ENCODE peak calls at places on chromosomes 12 and 14, in seven cellular contexts. I is psoas muscle, J is HFF-Myc, K is lower leg skin, G is endodermal cell, Z is Peyer's patch, P is fibroblast of lung. X is an unnamed sample.

GRCh38 chr12:9831720-9832119 is 4.4 kb downstream of the KLRF1 start:
- DNase-seq in I (no peak), J (no peak), K (no peak), G (no peak), Z (no peak), P (no peak), X (no peak)

GRCh38 chr12:6236641-6236940 is 36.4 kb downstream of the CD9 start:
- DNase-seq in I (no peak), J (no peak), K (no peak), G (no peak), Z (no peak), P (no peak), X (no peak)

GRCh38 chr12:93946542-93947150 is 201.7 kb upstream of the PLXNC1 start:
- DNase-seq in I (no peak), J (peak), K (no peak), G (peak), Z (no peak), P (peak), X (peak)

GRCh38 chr12:80017261-80017870 is 82.0 kb upstream of the OTOGL start:
- DNase-seq in I (no peak), J (no peak), K (no peak), G (no peak), Z (no peak), P (peak), X (no peak)

GRCh38 chr12:43776498-43776897 is 17.7 kb downstream of the IRAK4 start:
- DNase-seq in I (no peak), J (no peak), K (no peak), G (no peak), Z (no peak), P (peak), X (peak)

GRCh38 chr14:99260652-99261551 is 11.1 kb downstream of the BCL11B start:
- DNase-seq in I (no peak), J (no peak), K (peak), G (no peak), Z (no peak), P (no peak), X (no peak)

GRCh38 chr12:97960741-97961608 is 498.4 kb downstream of the RMST start:
- DNase-seq in I (no peak), J (no peak), K (no peak), G (peak), Z (no peak), P (peak), X (peak)

GRCh38 chr14:68473050-68473449 is 319.8 kb downstream of the ZFP36L1 start:
- DNase-seq in I (no peak), J (no peak), K (no peak), G (no peak), Z (no peak), P (no peak), X (no peak)

GRCh38 chr12:45987339-45987726 is 3.0 kb downstream of the SCAF11 start:
- DNase-seq in I (no peak), J (no peak), K (no peak), G (no peak), Z (no peak), P (no peak), X (peak)

GRCh38 chr12:31773223-31773750 is 44.5 kb upstream of the AMN1 start:
- DNase-seq in I (no peak), J (no peak), K (no peak), G (peak), Z (no peak), P (peak), X (no peak)

GRCh38 chr14:69059658-69060648 is 80.9 kb upstream of the ACTN1 start:
- DNase-seq in I (peak), J (peak), K (no peak), G (no peak), Z (no peak), P (peak), X (peak)

GRCh38 chr12:108338915-108339657 is at the start of gene CMKLR1:
- DNase-seq in I (peak), J (no peak), K (peak), G (peak), Z (no peak), P (no peak), X (no peak)

GRCh38 chr12:13097526-13097925 is 5.9 kb downstream of the GSG1 start:
- DNase-seq in I (no peak), J (no peak), K (no peak), G (no peak), Z (no peak), P (no peak), X (no peak)

GRCh38 chr12:65496617-65497016 is 218.1 kb downstream of the MSRB3 start:
- DNase-seq in I (peak), J (no peak), K (no peak), G (no peak), Z (no peak), P (no peak), X (no peak)

GRCh38 chr12:4037747-4038312 is 164.6 kb upstream of the PARP11 start:
- DNase-seq in I (no peak), J (no peak), K (no peak), G (peak), Z (no peak), P (peak), X (peak)
- TF ChIP-seq CTCF in I (peak), J (peak), K (no peak), G (peak), Z (peak), P (peak), X (peak)

GRCh38 chr14:23153891-23154796 is 29.3 kb downstream of the SLC7A8 start:
- DNase-seq in I (peak), J (peak), K (peak), G (peak), Z (peak), P (peak), X (peak)
- H3K4me3 ChIP-seq in I (peak), J (peak), K (peak), G (no peak), Z (peak), P (no peak), X (peak)

GRCh38 chr12:47385587-47385986 is 305.8 kb upstream of the AMIGO2 start:
- DNase-seq in I (no peak), J (no peak), K (no peak), G (no peak), Z (no peak), P (no peak), X (no peak)
- TF ChIP-seq CTCF in I (no peak), J (no peak), K (no peak), G (no peak), Z (no peak), P (no peak), X (no peak)

GRCh38 chr14:93228550-93228949 is 21.5 kb downstream of the UBR7 start:
- DNase-seq in I (no peak), J (no peak), K (no peak), G (no peak), Z (no peak), P (no peak), X (no peak)

GRCh38 chr14:93230539-93230938 is 23.5 kb downstream of the UBR7 start:
- DNase-seq in I (no peak), J (no peak), K (no peak), G (no peak), Z (no peak), P (no peak), X (no peak)

GRCh38 chr14:93231129-93231979 is 24.3 kb downstream of the UBR7 start:
- DNase-seq in I (no peak), J (no peak), K (no peak), G (no peak), Z (no peak), P (peak), X (peak)

GRCh38 chr14:93234798-93235197 is 27.7 kb downstream of the UBR7 start:
- DNase-seq in I (no peak), J (no peak), K (no peak), G (no peak), Z (no peak), P (peak), X (peak)

DNA sequence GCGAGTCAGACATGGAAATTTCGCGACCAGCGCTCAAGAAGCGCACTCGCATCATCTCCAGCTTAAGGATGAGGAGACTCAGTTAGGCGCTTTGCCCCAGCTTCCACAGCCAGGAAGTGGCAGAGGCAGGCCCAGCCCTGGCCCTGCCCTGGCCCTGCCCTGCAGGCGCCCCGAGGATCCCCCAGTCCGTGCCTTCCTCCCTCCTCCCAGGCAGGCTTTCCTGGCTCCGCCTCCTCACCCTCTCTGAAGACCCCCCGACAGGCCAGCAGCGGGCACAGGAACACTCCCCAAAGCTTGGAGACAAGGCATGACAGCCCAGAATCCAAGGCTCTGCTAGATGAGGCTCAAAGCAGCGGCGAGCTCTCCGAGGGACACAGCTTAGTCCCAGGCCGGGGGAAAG is 25.1 kb downstream of the UBR7 start:
- DNase-seq in I (no peak), J (no peak), K (no peak), G (no peak), Z (no peak), P (no peak), X (no peak)
- H3K4me3 ChIP-seq in I (no peak), J (peak), K (no peak), G (no peak), Z (no peak), P (no peak), X (no peak)

DNA sequence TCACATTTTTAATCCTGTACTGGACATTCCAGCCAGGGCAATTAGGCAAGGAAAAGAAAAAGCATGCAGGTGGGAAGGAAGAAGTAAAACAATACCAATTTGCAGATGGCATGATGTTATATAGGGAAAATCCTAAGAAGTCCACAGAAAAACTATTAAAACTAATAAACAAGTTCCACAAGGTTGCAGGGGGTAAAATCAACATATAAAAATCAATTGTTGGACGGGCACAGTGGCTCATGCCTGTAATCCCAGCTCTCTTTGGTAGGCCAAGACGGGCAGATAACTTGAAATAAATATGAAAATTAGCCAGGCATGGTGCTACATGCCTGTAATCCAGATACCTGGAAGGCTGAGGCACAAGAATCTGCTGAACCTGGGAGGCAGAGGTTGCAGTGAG is 31.9 kb downstream of the SEC23A start:
- DNase-seq in I (no peak), J (no peak), K (no peak), G (no peak), Z (no peak), P (no peak), X (no peak)
- TF ChIP-seq CTCF in I (no peak), J (no peak), K (no peak), G (no peak), Z (no peak), P (no peak), X (no peak)

GRCh38 chr12:110501378-110501721 is 561 bp downstream of the VPS29 start:
- DNase-seq in I (peak), J (peak), K (peak), G (no peak), Z (no peak), P (peak), X (peak)

GRCh38 chr12:110503432-110503831 is 1.3 kb downstream of the RAD9B start:
- DNase-seq in I (no peak), J (no peak), K (no peak), G (no peak), Z (no peak), P (no peak), X (no peak)

GRCh38 chr12:110501722-110502448 is at the start of the genes RAD9B and VPS29:
- DNase-seq in I (peak), J (peak), K (peak), G (peak), Z (peak), P (peak), X (peak)

GRCh38 chr12:110502449-110502738 is 263 bp downstream of the RAD9B start:
- DNase-seq in I (no peak), J (no peak), K (no peak), G (no peak), Z (no peak), P (peak), X (no peak)

DNA sequence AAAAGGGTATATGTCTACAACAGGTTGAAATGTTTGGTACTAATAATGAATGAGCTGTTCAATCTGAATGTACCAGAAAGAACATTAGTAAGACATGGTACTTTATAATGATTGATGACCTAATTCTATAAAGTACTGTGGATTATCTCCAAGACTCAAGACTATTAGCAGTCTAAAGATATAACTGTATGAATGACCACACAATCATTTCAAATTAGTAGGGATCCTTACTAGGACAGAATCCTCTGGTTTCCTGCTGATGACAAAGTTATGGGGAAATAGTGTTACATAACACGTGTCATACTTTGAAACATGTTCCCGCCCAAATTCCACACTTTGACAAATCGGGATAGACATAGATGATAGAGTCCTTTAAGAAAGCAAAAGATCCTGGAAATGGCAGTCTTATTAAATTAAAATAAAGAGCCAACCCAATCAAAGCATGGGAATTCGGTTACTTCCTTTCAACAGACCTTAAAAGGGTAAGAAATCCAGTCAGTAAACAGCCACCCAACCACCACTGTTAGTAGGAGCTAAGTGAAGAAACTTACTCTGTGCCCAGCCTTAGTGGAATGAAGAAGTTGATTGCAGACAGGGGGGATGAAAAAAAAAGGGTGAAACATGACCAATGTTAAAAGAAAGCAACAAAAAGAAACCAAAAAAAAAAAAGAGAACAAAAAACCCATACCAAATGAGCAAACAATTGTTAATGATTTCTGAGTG is 2.8 kb downstream of the VPS29 start:
- DNase-seq in I (no peak), J (no peak), K (no peak), G (no peak), Z (no peak), P (peak), X (peak)
- H3K4me3 ChIP-seq in I (no peak), J (no peak), K (no peak), G (no peak), Z (no peak), P (no peak), X (no peak)

GRCh38 chr12:111607239-111607638 is 8.1 kb upstream of the ATXN2 start:
- DNase-seq in I (no peak), J (no peak), K (no peak), G (peak), Z (no peak), P (no peak), X (no peak)
- TF ChIP-seq CTCF in I (no peak), J (no peak), K (no peak), G (peak), Z (no peak), P (no peak), X (no peak)

GRCh38 chr14:52370406-52370911 is 56.3 kb downstream of the PTGER2 start:
- DNase-seq in I (no peak), J (no peak), K (no peak), G (no peak), Z (no peak), P (no peak), X (peak)
- H3K4me3 ChIP-seq in I (no peak), J (no peak), K (no peak), G (no peak), Z (no peak), P (no peak), X (no peak)

DNA sequence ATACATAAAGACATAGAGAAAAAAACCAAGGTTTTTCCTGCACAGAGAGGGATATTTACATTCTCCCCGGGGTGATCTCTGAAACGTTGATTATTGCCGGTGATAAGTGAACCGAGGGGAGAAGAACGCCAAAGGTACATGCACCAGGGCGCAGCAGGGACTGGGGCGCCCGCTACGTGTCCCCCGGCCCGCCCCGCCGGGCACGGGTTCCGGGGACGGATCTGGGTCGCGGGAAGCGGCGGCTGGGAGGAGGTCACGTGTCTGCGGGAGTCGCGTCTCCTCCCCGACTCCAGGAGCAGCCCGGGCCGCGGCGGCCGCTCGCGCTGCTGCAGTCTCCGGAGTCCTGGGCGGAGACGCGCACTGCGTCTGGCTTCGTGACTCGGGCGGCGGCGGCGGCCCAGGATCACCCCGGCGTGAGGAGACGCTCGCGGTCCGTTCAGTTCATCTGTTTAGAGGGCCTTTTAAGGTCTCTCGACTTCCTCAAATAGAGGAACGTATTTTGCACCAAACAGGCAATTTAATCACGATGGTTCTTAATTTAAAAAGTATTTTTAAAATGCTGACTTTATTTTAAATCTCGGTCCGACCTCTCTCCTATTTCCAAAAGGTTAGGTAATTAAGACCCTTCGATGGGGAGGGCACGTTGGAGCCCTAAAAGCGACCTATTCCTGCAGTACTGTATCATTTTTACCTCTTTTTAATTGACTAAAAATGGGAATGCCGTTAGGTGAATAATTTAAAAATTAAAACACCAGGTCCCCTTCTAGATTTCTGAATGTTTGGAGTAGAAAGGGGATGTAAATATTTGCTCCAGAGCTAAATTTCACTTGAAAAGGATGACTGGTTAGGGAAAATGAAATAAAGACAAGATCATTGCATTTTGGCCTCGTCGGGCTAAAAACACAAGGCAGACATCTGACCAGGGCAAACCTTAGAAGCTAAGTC is 1.8 kb upstream of the BHLHE41 start:
- DNase-seq in I (peak), J (no peak), K (peak), G (peak), Z (peak), P (peak), X (peak)
- TF ChIP-seq CTCF in I (peak), J (no peak), K (no peak), G (no peak), Z (peak), P (no peak), X (no peak)

X was measured in epithelial cell of esophagus.